ENCODE peak calls at places on chromosomes 3 and 15, in nine cellular contexts. L is esophagus muscularis mucosa, Q is cardiac fibroblast, N is left lung, H is BJ, Z is body of pancreas, G is AG10803, B is fibroblast of lung, P is brain microvascular endothelial cell. S is an unnamed sample.

GRCh38 chr3:190318666-190319065 is 3.6 kb downstream of the CLDN1 start:
- DNase-seq in L (no peak), Q (no peak), N (no peak), H (no peak), Z (no peak), G (no peak), B (no peak), P (no peak), S (no peak)

GRCh38 chr3:38587548-38588131 is 61.8 kb downstream of the SCN5A start:
- DNase-seq in L (peak), Q (no peak), N (peak), H (no peak), Z (no peak), G (no peak), B (no peak), P (no peak), S (peak)

GRCh38 chr3:122074621-122075265 is 19.6 kb downstream of the CD86 start:
- DNase-seq in L (no peak), Q (no peak), N (no peak), H (no peak), Z (no peak), G (no peak), B (no peak), P (no peak), S (peak)

GRCh38 chr15:44738340-44738984 is 2.1 kb downstream of the TRIM69 start:
- DNase-seq in L (no peak), Q (peak), N (no peak), H (peak), Z (no peak), G (peak), B (peak), P (no peak), S (no peak)

GRCh38 chr15:61653110-61653509 is 407.1 kb downstream of the VPS13C start:
- DNase-seq in L (no peak), Q (no peak), N (no peak), H (no peak), Z (no peak), G (no peak), B (peak), P (no peak), S (no peak)

GRCh38 chr3:45269952-45270351 is 43.9 kb upstream of the TMEM158 start:
- DNase-seq in L (no peak), Q (no peak), N (no peak), H (no peak), Z (no peak), G (no peak), B (no peak), P (no peak), S (no peak)

GRCh38 chr3:10116138-10116460 is 624 bp downstream of the BRK1 start:
- DNase-seq in L (no peak), Q (peak), N (no peak), H (peak), Z (no peak), G (peak), B (no peak), P (peak), S (no peak)

GRCh38 chr3:163971861-163972260 is 1106.4 kb downstream of the SI start:
- DNase-seq in L (no peak), Q (no peak), N (no peak), H (no peak), Z (no peak), G (no peak), B (no peak), P (no peak), S (no peak)

GRCh38 chr3:114213669-114214541 is 23.5 kb downstream of the ZNF80 start:
- DNase-seq in L (no peak), Q (peak), N (no peak), H (peak), Z (no peak), G (peak), B (peak), P (peak), S (peak)

GRCh38 chr15:78203346-78204225 is 30.8 kb downstream of the ACSBG1 start:
- DNase-seq in L (no peak), Q (no peak), N (no peak), H (no peak), Z (peak), G (no peak), B (no peak), P (no peak), S (no peak)

GRCh38 chr3:13708301-13708700 is 159.4 kb downstream of the FBLN2 start:
- DNase-seq in L (no peak), Q (no peak), N (no peak), H (no peak), Z (no peak), G (no peak), B (no peak), P (no peak), S (no peak)

GRCh38 chr3:127781411-127782001 is 40.8 kb downstream of the MGLL start:
- DNase-seq in L (no peak), Q (peak), N (no peak), H (peak), Z (no peak), G (peak), B (peak), P (peak), S (no peak)

GRCh38 chr3:178483704-178484103 is 52.5 kb upstream of the KCNMB2 start:
- DNase-seq in L (no peak), Q (peak), N (no peak), H (no peak), Z (no peak), G (peak), B (no peak), P (no peak), S (no peak)

GRCh38 chr3:102156426-102156825 is 278.4 kb upstream of the ZPLD1 start:
- DNase-seq in L (no peak), Q (peak), N (no peak), H (peak), Z (peak), G (peak), B (peak), P (peak), S (no peak)

GRCh38 chr15:38216763-38217162 is 35.9 kb upstream of the SPRED1 start:
- DNase-seq in L (no peak), Q (no peak), N (no peak), H (no peak), Z (no peak), G (no peak), B (no peak), P (peak), S (no peak)

GRCh38 chr15:70560617-70561328 is 202.6 kb downstream of the UACA start:
- DNase-seq in L (no peak), Q (no peak), N (no peak), H (no peak), Z (no peak), G (no peak), B (no peak), P (no peak), S (no peak)

GRCh38 chr3:6791161-6791560 is 69.8 kb upstream of the GRM7 start:
- DNase-seq in L (no peak), Q (peak), N (no peak), H (no peak), Z (no peak), G (no peak), B (no peak), P (no peak), S (no peak)

GRCh38 chr15:96365781-96366525 is 35.5 kb downstream of the NR2F2 start:
- DNase-seq in L (no peak), Q (no peak), N (peak), H (no peak), Z (no peak), G (no peak), B (no peak), P (no peak), S (no peak)

GRCh38 chr3:21962456-21962855 is 211.4 kb upstream of the ZNF385D start:
- DNase-seq in L (no peak), Q (peak), N (no peak), H (no peak), Z (no peak), G (peak), B (peak), P (peak), S (no peak)

GRCh38 chr15:67779160-67780111 is 45.9 kb upstream of the SKOR1 start:
- DNase-seq in L (no peak), Q (no peak), N (no peak), H (no peak), Z (no peak), G (no peak), B (no peak), P (no peak), S (peak)

GRCh38 chr3:155101398-155101797 is 21.3 kb downstream of the MME start:
- DNase-seq in L (no peak), Q (peak), N (no peak), H (no peak), Z (no peak), G (peak), B (peak), P (no peak), S (no peak)

GRCh38 chr3:56363720-56364119 is 104.5 kb downstream of the ERC2 start:
- DNase-seq in L (no peak), Q (no peak), N (no peak), H (no peak), Z (no peak), G (no peak), B (no peak), P (no peak), S (no peak)
- TF ChIP-seq CTCF in L (no peak), Q (no peak), N (no peak), H (no peak), Z (no peak), G (no peak), B (no peak), P (no peak), S (no peak)

DNA sequence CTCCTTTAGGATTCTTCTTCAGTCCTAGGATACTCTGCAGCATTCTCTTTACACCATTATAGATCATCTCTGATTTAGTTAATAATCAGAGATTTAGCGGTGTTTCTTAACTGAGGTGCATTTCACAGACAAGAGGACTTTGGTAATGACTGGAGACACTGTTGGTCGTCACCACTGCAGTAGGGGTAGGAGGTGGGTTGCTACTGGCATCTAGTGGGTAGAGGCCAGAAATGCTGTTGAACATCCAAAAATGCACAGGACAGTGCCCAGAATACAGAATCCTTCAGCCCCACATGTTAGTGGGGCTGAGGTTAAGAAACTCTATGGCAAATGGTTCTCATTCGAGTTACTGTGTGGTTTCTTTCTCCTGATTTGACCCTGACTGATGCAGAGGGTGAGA is 80.4 kb upstream of the LMCD1 start:
- DNase-seq in L (no peak), Q (no peak), N (no peak), H (no peak), Z (no peak), G (no peak), B (no peak), P (no peak), S (no peak)
- TF ChIP-seq CTCF in L (no peak), Q (no peak), N (no peak), H (no peak), Z (no peak), G (peak), B (no peak), P (peak), S (no peak)

GRCh38 chr15:74008901-74009300 is 14.4 kb downstream of the PML start:
- DNase-seq in L (no peak), Q (no peak), N (no peak), H (no peak), Z (no peak), G (no peak), B (no peak), P (no peak), S (no peak)

GRCh38 chr15:74010929-74011540 is 16.5 kb downstream of the PML start:
- DNase-seq in L (no peak), Q (peak), N (no peak), H (no peak), Z (no peak), G (peak), B (peak), P (no peak), S (no peak)

GRCh38 chr15:74013374-74013893 is 18.9 kb downstream of the PML start:
- DNase-seq in L (no peak), Q (no peak), N (no peak), H (no peak), Z (no peak), G (no peak), B (no peak), P (no peak), S (no peak)

GRCh38 chr15:74007820-74008371 is 13.4 kb downstream of the PML start:
- DNase-seq in L (no peak), Q (no peak), N (no peak), H (no peak), Z (no peak), G (no peak), B (no peak), P (no peak), S (no peak)

GRCh38 chr15:74011610-74012009 is 17.1 kb downstream of the PML start:
- DNase-seq in L (no peak), Q (peak), N (no peak), H (no peak), Z (no peak), G (peak), B (peak), P (no peak), S (no peak)
- TF ChIP-seq CTCF in L (no peak), Q (no peak), N (no peak), H (no peak), Z (no peak), G (no peak), B (no peak), P (no peak), S (no peak)

GRCh38 chr15:39886418-39886817 is 33.6 kb downstream of the GPR176 start:
- DNase-seq in L (no peak), Q (no peak), N (no peak), H (no peak), Z (no peak), G (no peak), B (no peak), P (no peak), S (no peak)

GRCh38 chr15:39887211-39887610 is 32.9 kb downstream of the GPR176 start:
- DNase-seq in L (no peak), Q (no peak), N (no peak), H (no peak), Z (no peak), G (no peak), B (no peak), P (no peak), S (no peak)

GRCh38 chr15:39888809-39889208 is 31.3 kb downstream of the GPR176 start:
- DNase-seq in L (no peak), Q (no peak), N (no peak), H (no peak), Z (no peak), G (no peak), B (no peak), P (no peak), S (no peak)

GRCh38 chr15:39888243-39888642 is 31.8 kb downstream of the GPR176 start:
- DNase-seq in L (no peak), Q (no peak), N (no peak), H (no peak), Z (no peak), G (peak), B (no peak), P (no peak), S (no peak)

DNA sequence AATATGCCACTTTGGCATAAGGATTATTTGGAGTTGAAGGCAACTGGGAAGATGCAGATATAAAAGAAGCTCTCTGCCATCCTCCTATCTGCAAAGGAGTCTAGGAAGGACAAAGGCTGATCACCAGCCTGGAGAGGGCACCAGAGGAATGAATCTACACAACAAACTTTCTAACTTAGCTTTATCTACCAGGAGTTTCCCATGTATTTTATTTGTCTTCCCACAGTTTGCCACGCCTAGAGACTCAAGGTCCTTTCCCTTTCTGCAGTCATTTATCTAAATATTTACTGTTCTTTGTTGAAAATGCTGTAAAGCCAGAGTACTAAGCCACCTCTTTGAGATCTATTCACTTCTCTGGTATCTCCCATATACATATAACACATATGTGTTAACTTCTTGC is 32.2 kb downstream of the GPR176 start:
- DNase-seq in L (no peak), Q (peak), N (no peak), H (no peak), Z (peak), G (peak), B (peak), P (peak), S (no peak)
- TF ChIP-seq CTCF in L (peak), Q (peak), N (no peak), H (peak), Z (no peak), G (peak), B (peak), P (peak), S (no peak)

GRCh38 chr15:23877502-23878412 is 190.7 kb upstream of the NDN start:
- DNase-seq in L (no peak), Q (no peak), N (peak), H (no peak), Z (peak), G (peak), B (peak), P (no peak), S (no peak)
- TF ChIP-seq CTCF in L (peak), Q (peak), N (peak), H (peak), Z (peak), G (peak), B (no peak), P (peak), S (peak)

GRCh38 chr15:34609658-34610057 is 26.2 kb upstream of the GOLGA8B start:
- DNase-seq in L (no peak), Q (no peak), N (no peak), H (no peak), Z (no peak), G (no peak), B (no peak), P (no peak), S (no peak)

GRCh38 chr15:34607832-34608231 is 24.4 kb upstream of the GOLGA8B start:
- DNase-seq in L (no peak), Q (no peak), N (no peak), H (no peak), Z (no peak), G (no peak), B (no peak), P (no peak), S (no peak)

GRCh38 chr15:34609102-34609501 is 25.7 kb upstream of the GOLGA8B start:
- DNase-seq in L (no peak), Q (no peak), N (no peak), H (no peak), Z (no peak), G (no peak), B (no peak), P (no peak), S (no peak)

GRCh38 chr15:34608517-34608916 is 25.1 kb upstream of the GOLGA8B start:
- DNase-seq in L (no peak), Q (no peak), N (no peak), H (no peak), Z (no peak), G (no peak), B (no peak), P (no peak), S (no peak)

GRCh38 chr15:34610388-34610787 is 26.9 kb upstream of the GOLGA8B start:
- DNase-seq in L (no peak), Q (no peak), N (no peak), H (no peak), Z (no peak), G (peak), B (peak), P (peak), S (no peak)
- TF ChIP-seq CTCF in L (peak), Q (peak), N (no peak), H (peak), Z (no peak), G (peak), B (peak), P (peak), S (no peak)

GRCh38 chr3:123883656-123884257 is 375 bp downstream of the MYLK start:
- DNase-seq in L (peak), Q (no peak), N (peak), H (no peak), Z (no peak), G (peak), B (peak), P (no peak), S (no peak)

GRCh38 chr3:123881771-123882170 is 2.4 kb downstream of the MYLK start:
- DNase-seq in L (no peak), Q (no peak), N (no peak), H (no peak), Z (no peak), G (no peak), B (no peak), P (no peak), S (no peak)

GRCh38 chr3:123883111-123883510 is 1.0 kb downstream of the MYLK start:
- DNase-seq in L (no peak), Q (no peak), N (no peak), H (no peak), Z (no peak), G (no peak), B (no peak), P (no peak), S (no peak)

GRCh38 chr3:123878807-123879206 is 5.3 kb downstream of the MYLK start:
- DNase-seq in L (no peak), Q (no peak), N (no peak), H (no peak), Z (no peak), G (no peak), B (no peak), P (no peak), S (no peak)

DNA sequence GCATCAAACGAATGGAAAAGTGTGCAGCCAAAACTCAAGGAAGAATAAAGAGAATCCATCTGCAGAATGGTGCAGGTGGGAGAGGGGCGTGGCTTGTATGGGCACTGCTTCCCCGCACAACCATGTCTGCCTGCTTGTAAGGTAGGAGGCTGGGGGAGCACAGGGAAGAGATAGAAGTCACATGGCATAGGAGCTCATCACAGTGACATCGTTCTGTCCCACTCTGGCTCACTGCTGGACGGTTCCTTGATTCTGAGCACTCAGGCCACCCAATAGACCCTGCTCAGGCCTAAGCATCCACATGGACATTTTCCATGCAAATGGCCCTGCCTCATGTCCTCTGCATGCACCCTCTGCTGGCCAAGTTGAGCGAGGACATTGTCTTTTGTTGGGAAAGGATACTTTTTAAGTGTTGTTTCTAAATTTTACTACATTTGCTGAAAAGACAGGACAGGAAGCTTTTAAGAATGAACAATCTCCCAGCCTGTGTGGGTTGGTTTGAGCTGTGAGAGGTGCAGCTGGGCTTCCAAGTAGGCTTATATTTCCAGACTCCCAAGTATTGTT is 3.1 kb downstream of the MYLK start:
- DNase-seq in L (peak), Q (peak), N (no peak), H (no peak), Z (no peak), G (peak), B (peak), P (peak), S (no peak)
- TF ChIP-seq CTCF in L (no peak), Q (peak), N (no peak), H (peak), Z (no peak), G (peak), B (peak), P (peak), S (no peak)

DNA sequence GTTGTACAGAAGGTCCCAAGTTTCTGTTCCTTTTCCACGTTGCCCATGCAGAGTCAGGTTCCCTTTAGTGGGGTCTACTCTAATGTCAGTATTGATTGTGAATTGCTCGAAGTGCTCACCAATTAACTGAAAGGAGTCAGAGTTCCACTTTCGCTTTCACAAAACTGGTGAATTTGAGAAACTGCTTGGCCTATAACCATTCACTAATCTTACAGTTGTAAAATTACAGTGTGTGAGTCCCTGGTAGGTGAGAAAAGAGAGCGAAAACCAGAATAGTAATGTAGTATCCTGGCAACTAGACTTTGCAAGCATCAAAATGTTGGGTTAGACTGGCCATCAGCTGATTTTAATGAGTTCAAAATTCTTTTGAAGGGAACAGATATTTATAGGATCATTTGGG is 237.5 kb upstream of the CHRM5 start:
- DNase-seq in L (no peak), Q (no peak), N (no peak), H (no peak), Z (no peak), G (no peak), B (no peak), P (no peak), S (no peak)
- TF ChIP-seq CTCF in L (no peak), Q (no peak), N (no peak), H (no peak), Z (no peak), G (no peak), B (no peak), P (no peak), S (no peak)

DNA sequence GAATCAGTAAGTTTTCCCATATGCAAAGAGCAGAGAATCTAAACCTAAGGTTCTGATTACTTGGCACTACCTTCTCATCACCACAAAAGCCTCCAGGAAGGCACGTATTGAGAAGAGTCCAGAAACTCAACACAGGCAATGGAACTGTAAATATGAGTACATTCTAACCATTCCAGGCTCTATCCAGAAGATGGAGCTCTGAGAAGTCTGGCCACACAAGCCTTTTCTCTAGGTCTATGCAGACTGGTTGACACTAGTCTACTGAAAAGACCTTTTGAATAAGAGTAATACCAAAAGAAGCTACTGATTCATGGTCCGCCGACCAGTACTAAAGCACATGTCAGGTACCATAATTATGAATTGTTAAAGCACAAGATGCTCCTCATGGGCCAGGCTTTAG is 12.2 kb upstream of the NCKIPSD start:
- DNase-seq in L (no peak), Q (peak), N (no peak), H (no peak), Z (no peak), G (no peak), B (no peak), P (no peak), S (no peak)
- TF ChIP-seq CTCF in L (no peak), Q (no peak), N (no peak), H (no peak), Z (no peak), G (no peak), B (no peak), P (no peak), S (no peak)

S was measured in CD14-positive monocyte.